ENCODE peak calls at places on chromosomes 2 and 18, in four cellular contexts. One of them, this sample, is unnamed.

GRCh38 chr18:28181616-28182015 is 4.7 kb upstream of the CDH2 start:
- DNase-seq in Calu3: no peak
- DNase-seq in pons: no peak
- DNase-seq in stimulated activated CD8-positive, alpha-beta memory T cell treated with anti-CD3 and anti-CD28 coated beads, Interleukin-4, amount 100 ng/mL, for 1 hour: no peak
- DNase-seq in this sample: no peak

GRCh38 chr2:126662623-126663022 is 6.7 kb downstream of the GYPC start:
- DNase-seq in Calu3: no peak
- DNase-seq in pons: no peak
- DNase-seq in stimulated activated CD8-positive, alpha-beta memory T cell treated with anti-CD3 and anti-CD28 coated beads, Interleukin-4, amount 100 ng/mL, for 1 hour: no peak
- DNase-seq in this sample: no peak

GRCh38 chr18:250685-251084 is 17.2 kb downstream of the THOC1 start:
- DNase-seq in Calu3: no peak
- DNase-seq in pons: no peak
- DNase-seq in stimulated activated CD8-positive, alpha-beta memory T cell treated with anti-CD3 and anti-CD28 coated beads, Interleukin-4, amount 100 ng/mL, for 1 hour: no peak
- DNase-seq in this sample: no peak

GRCh38 chr2:183389546-183390080 is 265.4 kb downstream of the NUP35 start:
- DNase-seq in Calu3: no peak
- DNase-seq in pons: no peak
- DNase-seq in stimulated activated CD8-positive, alpha-beta memory T cell treated with anti-CD3 and anti-CD28 coated beads, Interleukin-4, amount 100 ng/mL, for 1 hour: no peak
- DNase-seq in this sample: no peak

GRCh38 chr2:10497797-10498251 is 49.7 kb upstream of the ODC1 start:
- DNase-seq in Calu3: peak
- DNase-seq in pons: no peak
- DNase-seq in stimulated activated CD8-positive, alpha-beta memory T cell treated with anti-CD3 and anti-CD28 coated beads, Interleukin-4, amount 100 ng/mL, for 1 hour: peak
- DNase-seq in this sample: peak

GRCh38 chr2:168456526-168457176 is 579 bp downstream of the CERS6 start:
- DNase-seq in Calu3: peak
- DNase-seq in pons: no peak
- DNase-seq in stimulated activated CD8-positive, alpha-beta memory T cell treated with anti-CD3 and anti-CD28 coated beads, Interleukin-4, amount 100 ng/mL, for 1 hour: peak
- DNase-seq in this sample: no peak

GRCh38 chr2:198692907-198693510 is 764.7 kb downstream of the SATB2 start:
- DNase-seq in Calu3: no peak
- DNase-seq in pons: peak
- DNase-seq in stimulated activated CD8-positive, alpha-beta memory T cell treated with anti-CD3 and anti-CD28 coated beads, Interleukin-4, amount 100 ng/mL, for 1 hour: no peak
- DNase-seq in this sample: no peak

GRCh38 chr2:127254386-127254981 is 34.4 kb upstream of the CYP27C1 start:
- DNase-seq in Calu3: peak
- DNase-seq in pons: no peak
- DNase-seq in stimulated activated CD8-positive, alpha-beta memory T cell treated with anti-CD3 and anti-CD28 coated beads, Interleukin-4, amount 100 ng/mL, for 1 hour: no peak
- DNase-seq in this sample: no peak

GRCh38 chr2:226721541-226721940 is 78.1 kb downstream of the IRS1 start:
- DNase-seq in Calu3: no peak
- DNase-seq in pons: no peak
- DNase-seq in stimulated activated CD8-positive, alpha-beta memory T cell treated with anti-CD3 and anti-CD28 coated beads, Interleukin-4, amount 100 ng/mL, for 1 hour: no peak
- DNase-seq in this sample: no peak

GRCh38 chr2:122481717-122482116 is 726.3 kb downstream of the TSN start:
- DNase-seq in Calu3: no peak
- DNase-seq in pons: no peak
- DNase-seq in stimulated activated CD8-positive, alpha-beta memory T cell treated with anti-CD3 and anti-CD28 coated beads, Interleukin-4, amount 100 ng/mL, for 1 hour: no peak
- DNase-seq in this sample: no peak

GRCh38 chr2:47038656-47039501 is 116.2 kb downstream of the STPG4 start:
- DNase-seq in Calu3: no peak
- DNase-seq in pons: no peak
- DNase-seq in stimulated activated CD8-positive, alpha-beta memory T cell treated with anti-CD3 and anti-CD28 coated beads, Interleukin-4, amount 100 ng/mL, for 1 hour: no peak
- DNase-seq in this sample: no peak

GRCh38 chr2:196263181-196263747 is 91.9 kb upstream of the STK17B start:
- DNase-seq in Calu3: no peak
- DNase-seq in pons: peak
- DNase-seq in stimulated activated CD8-positive, alpha-beta memory T cell treated with anti-CD3 and anti-CD28 coated beads, Interleukin-4, amount 100 ng/mL, for 1 hour: no peak
- DNase-seq in this sample: no peak

GRCh38 chr2:2028041-2028440 is 283.7 kb upstream of the PXDN start:
- DNase-seq in Calu3: no peak
- DNase-seq in pons: no peak
- DNase-seq in stimulated activated CD8-positive, alpha-beta memory T cell treated with anti-CD3 and anti-CD28 coated beads, Interleukin-4, amount 100 ng/mL, for 1 hour: no peak
- DNase-seq in this sample: no peak

This sample was measured in esophagus squamous epithelium.